ENCODE peak calls at places on chromosomes 13 and 19, in four cellular contexts. One of them, this sample, is unnamed. For H3K9me3, the result is how much of the 10 kb centered on the place peaks cover.

GRCh38 chr13:72097568-72097967 is 230.6 kb upstream of the DACH1 start:
- DNase-seq in upper lobe of right lung: no peak
- DNase-seq in cardiac muscle cell: no peak
- DNase-seq in left lung: no peak
- DNase-seq in this sample: no peak

GRCh38 chr19:50981587-50982146 is 2.0 kb downstream of the KLK7 start:
- DNase-seq in cardiac muscle cell: no peak
- DNase-seq in left lung: no peak
- DNase-seq in upper lobe of right lung: no peak
- DNase-seq in this sample: no peak

GRCh38 chr13:113493315-113493951 is 2.9 kb upstream of the DCUN1D2 start:
- DNase-seq in cardiac muscle cell: no peak
- DNase-seq in left lung: no peak
- DNase-seq in upper lobe of right lung: no peak
- DNase-seq in this sample: no peak

GRCh38 chr19:17762505-17763229 is 11.4 kb downstream of the FCHO1 start:
- DNase-seq in left lung: no peak
- DNase-seq in upper lobe of right lung: no peak
- DNase-seq in cardiac muscle cell: peak
- DNase-seq in this sample: no peak

GRCh38 chr19:46052896-46053295 is 12.1 kb upstream of the IGFL4 start:
- DNase-seq in upper lobe of right lung: no peak
- DNase-seq in left lung: no peak
- DNase-seq in cardiac muscle cell: no peak
- DNase-seq in this sample: no peak

GRCh38 chr13:100125946-100126345 is 37.1 kb downstream of the PCCA start:
- DNase-seq in upper lobe of right lung: no peak
- DNase-seq in cardiac muscle cell: no peak
- DNase-seq in left lung: no peak
- DNase-seq in this sample: no peak

GRCh38 chr19:1503089-1503924 is 9.5 kb downstream of the ADAMTSL5 start:
- DNase-seq in cardiac muscle cell: peak
- DNase-seq in left lung: peak
- DNase-seq in upper lobe of right lung: peak
- DNase-seq in this sample: peak

GRCh38 chr13:77213644-77214043 is 113.2 kb downstream of the MYCBP2 start:
- DNase-seq in cardiac muscle cell: no peak
- DNase-seq in upper lobe of right lung: no peak
- DNase-seq in left lung: no peak
- DNase-seq in this sample: no peak

GRCh38 chr13:94322925-94323324 is 156.6 kb downstream of the DCT start:
- DNase-seq in upper lobe of right lung: no peak
- DNase-seq in cardiac muscle cell: no peak
- DNase-seq in left lung: no peak
- DNase-seq in this sample: no peak

GRCh38 chr13:104869501-104869900 is 1666.0 kb downstream of the EFNB2 start:
- DNase-seq in upper lobe of right lung: no peak
- DNase-seq in cardiac muscle cell: no peak
- DNase-seq in left lung: no peak
- DNase-seq in this sample: no peak

GRCh38 chr13:37011002-37011401 is 10.4 kb downstream of the EXOSC8 start:
- DNase-seq in upper lobe of right lung: no peak
- DNase-seq in left lung: no peak
- DNase-seq in cardiac muscle cell: no peak
- DNase-seq in this sample: no peak

GRCh38 chr13:98528663-98529064 is 48.2 kb downstream of the STK24 start:
- DNase-seq in left lung: no peak
- DNase-seq in upper lobe of right lung: no peak
- DNase-seq in cardiac muscle cell: no peak
- DNase-seq in this sample: no peak

GRCh38 chr13:87527036-87527435 is 144.1 kb upstream of the SLITRK5 start:
- DNase-seq in upper lobe of right lung: no peak
- DNase-seq in left lung: no peak
- DNase-seq in cardiac muscle cell: no peak
- DNase-seq in this sample: no peak

GRCh38 chr13:99898421-99898820 is 73.1 kb downstream of the ZIC5 start:
- DNase-seq in upper lobe of right lung: no peak
- DNase-seq in cardiac muscle cell: no peak
- DNase-seq in left lung: no peak
- DNase-seq in this sample: no peak

GRCh38 chr13:90362718-90363117 is 984.8 kb upstream of the MIR17HG start:
- DNase-seq in cardiac muscle cell: no peak
- DNase-seq in upper lobe of right lung: no peak
- DNase-seq in left lung: no peak
- DNase-seq in this sample: no peak

GRCh38 chr13:94362411-94362909 is 117.0 kb downstream of the DCT start:
- DNase-seq in cardiac muscle cell: peak
- DNase-seq in upper lobe of right lung: no peak
- DNase-seq in left lung: no peak
- DNase-seq in this sample: no peak

GRCh38 chr13:51997641-51998330 is 13.5 kb downstream of the ATP7B start:
- DNase-seq in upper lobe of right lung: no peak
- DNase-seq in left lung: no peak
- DNase-seq in cardiac muscle cell: peak
- DNase-seq in this sample: no peak

GRCh38 chr19:23547816-23548430 is 139.1 kb downstream of the ZNF675 start:
- DNase-seq in cardiac muscle cell: no peak
- DNase-seq in left lung: no peak
- DNase-seq in upper lobe of right lung: no peak
- DNase-seq in this sample: no peak
- H3K9me3 ChIP-seq in cardiac muscle cell: under half
- H3K9me3 ChIP-seq in left lung: under half
- H3K9me3 ChIP-seq in upper lobe of right lung: under half
- H3K9me3 ChIP-seq in this sample: under half

GRCh38 chr19:21970466-21970865 is 40.3 kb downstream of the ZNF208 start:
- DNase-seq in left lung: no peak
- DNase-seq in cardiac muscle cell: no peak
- DNase-seq in upper lobe of right lung: no peak
- DNase-seq in this sample: no peak
- H3K9me3 ChIP-seq in left lung: under half
- H3K9me3 ChIP-seq in cardiac muscle cell: under half
- H3K9me3 ChIP-seq in upper lobe of right lung: half or more
- H3K9me3 ChIP-seq in this sample: under half

GRCh38 chr19:58440556-58440955 is 603 bp upstream of the ZNF132 start:
- DNase-seq in cardiac muscle cell: no peak
- DNase-seq in left lung: no peak
- DNase-seq in upper lobe of right lung: no peak
- DNase-seq in this sample: peak

GRCh38 chr19:58434217-58434616 is 5.7 kb downstream of the ZNF132 start:
- DNase-seq in upper lobe of right lung: no peak
- DNase-seq in left lung: no peak
- DNase-seq in cardiac muscle cell: no peak
- DNase-seq in this sample: no peak

DNA sequence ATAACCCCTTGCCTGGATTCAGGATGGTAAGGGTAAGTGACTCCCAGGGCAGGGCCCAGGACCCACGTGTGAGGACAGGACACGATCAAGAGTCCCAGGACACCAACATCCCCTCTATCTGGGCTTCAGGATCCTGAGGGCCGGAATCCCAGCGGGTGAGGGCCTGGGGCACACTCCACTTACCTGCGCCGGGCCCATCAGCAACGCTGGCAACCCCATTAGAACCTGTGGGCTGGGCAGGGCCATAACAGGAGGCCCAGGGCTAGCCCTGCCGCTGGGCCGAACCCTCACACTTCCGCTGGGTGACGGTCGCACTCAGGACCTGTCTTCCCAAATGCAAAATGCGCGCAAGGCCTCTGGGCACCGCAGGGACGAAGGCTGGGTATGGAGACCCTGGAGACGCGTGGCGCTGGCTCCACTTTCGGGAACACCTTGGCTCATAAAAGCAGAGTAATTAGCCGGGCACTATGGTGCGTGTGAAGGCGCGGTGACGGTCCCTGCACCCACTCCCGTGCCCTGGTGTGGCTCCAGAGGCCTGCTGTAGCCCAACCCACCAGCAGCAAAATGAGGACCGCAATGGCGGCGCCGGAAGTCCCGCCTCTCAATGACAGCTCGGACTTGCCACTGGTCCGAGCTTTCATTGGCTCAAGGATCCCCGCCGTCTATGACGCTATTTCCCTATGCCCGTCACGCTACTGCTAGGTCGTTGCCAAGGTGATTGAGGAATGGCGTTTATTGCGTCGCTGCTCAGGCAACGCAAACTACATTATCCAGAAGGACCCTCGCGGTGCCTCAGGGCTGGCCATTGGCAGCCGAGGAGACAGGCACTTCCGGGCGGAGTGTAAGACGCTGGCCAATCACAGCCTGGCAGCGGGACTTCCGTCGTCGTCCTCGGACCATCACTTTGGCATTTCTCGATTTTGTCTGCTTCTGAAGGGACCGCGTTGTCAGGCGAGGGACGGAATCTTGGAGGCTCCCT is at the start of gene ZNF132:
- DNase-seq in left lung: peak
- DNase-seq in cardiac muscle cell: no peak
- DNase-seq in upper lobe of right lung: peak
- DNase-seq in this sample: peak
- H3K9me3 ChIP-seq in left lung: under half
- H3K9me3 ChIP-seq in cardiac muscle cell: under half
- H3K9me3 ChIP-seq in upper lobe of right lung: under half
- H3K9me3 ChIP-seq in this sample: under half

GRCh38 chr19:57546513-57546912 is 13.2 kb downstream of the ZNF550 start:
- DNase-seq in cardiac muscle cell: no peak
- DNase-seq in upper lobe of right lung: no peak
- DNase-seq in left lung: no peak
- DNase-seq in this sample: no peak

GRCh38 chr19:57552432-57552831 is 7.2 kb downstream of the ZNF550 start:
- DNase-seq in left lung: no peak
- DNase-seq in upper lobe of right lung: no peak
- DNase-seq in cardiac muscle cell: no peak
- DNase-seq in this sample: no peak
- H3K9me3 ChIP-seq in left lung: under half
- H3K9me3 ChIP-seq in upper lobe of right lung: under half
- H3K9me3 ChIP-seq in cardiac muscle cell: under half
- H3K9me3 ChIP-seq in this sample: under half